ENCODE peak calls at places on chromosomes 7 and 10, in six cellular contexts. R is M059J, S is glomerular endothelial cell, B is left colon, Y is GM10248, X is tibial artery. V is an unnamed sample.

GRCh38 chr7:65216469-65216868 is 157.2 kb upstream of the ZNF92 start:
- DNase-seq in B (peak), R (peak), Y (peak), X (no peak), S (no peak), V (peak)

GRCh38 chr10:2949948-2950354 is 117.4 kb upstream of the PFKP start:
- DNase-seq in Y (no peak), R (peak), B (no peak), S (no peak), X (no peak), V (peak)

GRCh38 chr10:91579351-91579985 is 53.4 kb downstream of the PPP1R3C start:
- DNase-seq in B (no peak), Y (no peak), S (no peak), R (no peak), X (no peak), V (no peak)

GRCh38 chr10:88800152-88801125 is 2.1 kb upstream of the LIPM start:
- DNase-seq in B (no peak), S (no peak), Y (no peak), X (no peak), R (peak), V (peak)

GRCh38 chr7:4758111-4758510 is 17.3 kb upstream of the AP5Z1 start:
- DNase-seq in X (no peak), S (no peak), Y (no peak), B (no peak), R (no peak), V (no peak)

GRCh38 chr7:21365866-21366624 is 61.8 kb upstream of the SP4 start:
- DNase-seq in X (no peak), R (peak), Y (no peak), B (no peak), S (peak), V (no peak)

GRCh38 chr7:139708541-139708940 is 69.3 kb downstream of the HIPK2 start:
- DNase-seq in B (no peak), S (no peak), R (no peak), X (peak), Y (peak), V (no peak)

GRCh38 chr7:80330434-80330833 is 181.4 kb downstream of the GNAT3 start:
- DNase-seq in X (no peak), B (no peak), Y (no peak), S (no peak), R (peak), V (no peak)

GRCh38 chr10:106311590-106311989 is 852.9 kb downstream of the SORCS1 start:
- DNase-seq in R (no peak), S (no peak), B (no peak), X (no peak), Y (no peak), V (no peak)

GRCh38 chr7:121394709-121395140 is 1.4 kb downstream of the FAM3C start:
- DNase-seq in X (no peak), S (no peak), R (peak), Y (no peak), B (no peak), V (no peak)